ENCODE peak calls at places on chromosomes 16 and 17, in nine cellular contexts. One of them, this sample, is unnamed.

GRCh38 chr16:57994778-57995177 is 5.7 kb downstream of the ZNF319 start:
- DNase-seq in thoracic aorta: no peak
- DNase-seq in fibroblast of lung: no peak
- DNase-seq in SK-N-SH: peak; percentile 64
- DNase-seq in prostate gland: no peak
- DNase-seq in endodermal cell: peak; percentile 84
- DNase-seq in cardiac fibroblast: peak; percentile 39
- DNase-seq in esophagus squamous epithelium: no peak
- DNase-seq in uterus: no peak
- DNase-seq in this sample: peak; percentile 33

GRCh38 chr17:9402590-9403199 is 172.9 kb downstream of the STX8 start:
- DNase-seq in thoracic aorta: no peak
- DNase-seq in fibroblast of lung: no peak
- DNase-seq in SK-N-SH: peak; percentile 37
- DNase-seq in prostate gland: no peak
- DNase-seq in endodermal cell: peak; percentile 90
- DNase-seq in cardiac fibroblast: peak; percentile 44
- DNase-seq in esophagus squamous epithelium: no peak
- DNase-seq in uterus: no peak
- DNase-seq in this sample: no peak

GRCh38 chr17:19656336-19656735 is 7.8 kb downstream of the ALDH3A2 start:
- DNase-seq in thoracic aorta: no peak
- DNase-seq in fibroblast of lung: no peak
- DNase-seq in SK-N-SH: no peak
- DNase-seq in prostate gland: no peak
- DNase-seq in endodermal cell: no peak
- DNase-seq in cardiac fibroblast: no peak
- DNase-seq in esophagus squamous epithelium: no peak
- DNase-seq in uterus: no peak
- DNase-seq in this sample: no peak

GRCh38 chr17:43881758-43882505 is 25.4 kb downstream of the MPP2 start:
- DNase-seq in thoracic aorta: no peak
- DNase-seq in fibroblast of lung: no peak
- DNase-seq in SK-N-SH: no peak
- DNase-seq in prostate gland: no peak
- DNase-seq in endodermal cell: peak; percentile 51
- DNase-seq in cardiac fibroblast: no peak
- DNase-seq in esophagus squamous epithelium: no peak
- DNase-seq in uterus: no peak
- DNase-seq in this sample: no peak

GRCh38 chr16:67796099-67796718 is 10.2 kb downstream of the RANBP10 start:
- DNase-seq in thoracic aorta: no peak
- DNase-seq in fibroblast of lung: no peak
- DNase-seq in SK-N-SH: no peak
- DNase-seq in prostate gland: no peak
- DNase-seq in endodermal cell: no peak
- DNase-seq in cardiac fibroblast: no peak
- DNase-seq in esophagus squamous epithelium: no peak
- DNase-seq in uterus: no peak
- DNase-seq in this sample: no peak

GRCh38 chr16:56610017-56610608 is 1.7 kb downstream of the MT2A start:
- DNase-seq in thoracic aorta: no peak
- DNase-seq in fibroblast of lung: peak; percentile 96
- DNase-seq in SK-N-SH: no peak
- DNase-seq in prostate gland: peak; percentile 49
- DNase-seq in endodermal cell: no peak
- DNase-seq in cardiac fibroblast: peak; percentile 93
- DNase-seq in esophagus squamous epithelium: no peak
- DNase-seq in uterus: peak; percentile 40
- DNase-seq in this sample: peak; percentile 94

GRCh38 chr16:79146-80054 is 1.4 kb downstream of the MPG start:
- DNase-seq in thoracic aorta: no peak
- DNase-seq in fibroblast of lung: peak; percentile 16
- DNase-seq in SK-N-SH: no peak
- DNase-seq in prostate gland: no peak
- DNase-seq in endodermal cell: no peak
- DNase-seq in cardiac fibroblast: peak; percentile 37
- DNase-seq in esophagus squamous epithelium: no peak
- DNase-seq in uterus: no peak
- DNase-seq in this sample: no peak

GRCh38 chr17:43634681-43635125 is 27.0 kb downstream of the MEOX1 start:
- DNase-seq in thoracic aorta: no peak
- DNase-seq in fibroblast of lung: peak; percentile 43
- DNase-seq in SK-N-SH: no peak
- DNase-seq in prostate gland: peak; percentile 19
- DNase-seq in endodermal cell: no peak
- DNase-seq in cardiac fibroblast: peak; percentile 54
- DNase-seq in esophagus squamous epithelium: no peak
- DNase-seq in uterus: peak; percentile 52
- DNase-seq in this sample: no peak

GRCh38 chr16:49881890-49882289 is 26.0 kb upstream of the ZNF423 start:
- DNase-seq in thoracic aorta: no peak
- DNase-seq in fibroblast of lung: no peak
- DNase-seq in SK-N-SH: no peak
- DNase-seq in prostate gland: no peak
- DNase-seq in endodermal cell: no peak
- DNase-seq in cardiac fibroblast: no peak
- DNase-seq in esophagus squamous epithelium: no peak
- DNase-seq in uterus: no peak
- DNase-seq in this sample: no peak

GRCh38 chr16:88387941-88388627 is 5.3 kb downstream of the ZNF469 start:
- DNase-seq in thoracic aorta: no peak
- DNase-seq in fibroblast of lung: peak; percentile 66
- DNase-seq in SK-N-SH: no peak
- DNase-seq in prostate gland: peak; percentile 84
- DNase-seq in endodermal cell: no peak
- DNase-seq in cardiac fibroblast: peak; percentile 29
- DNase-seq in esophagus squamous epithelium: no peak
- DNase-seq in uterus: no peak
- DNase-seq in this sample: peak; percentile 44

GRCh38 chr16:4733747-4734062 is 366 bp downstream of the ANKS3 start:
- DNase-seq in thoracic aorta: no peak
- DNase-seq in fibroblast of lung: peak; percentile 6
- DNase-seq in SK-N-SH: peak; percentile 61
- DNase-seq in prostate gland: peak; percentile 12
- DNase-seq in endodermal cell: no peak
- DNase-seq in cardiac fibroblast: no peak
- DNase-seq in esophagus squamous epithelium: no peak
- DNase-seq in uterus: no peak
- DNase-seq in this sample: no peak

GRCh38 chr17:57165754-57166153 is 80.7 kb downstream of the AKAP1 start:
- DNase-seq in thoracic aorta: no peak
- DNase-seq in fibroblast of lung: no peak
- DNase-seq in SK-N-SH: no peak
- DNase-seq in prostate gland: no peak
- DNase-seq in endodermal cell: no peak
- DNase-seq in cardiac fibroblast: no peak
- DNase-seq in esophagus squamous epithelium: no peak
- DNase-seq in uterus: no peak
- DNase-seq in this sample: no peak

GRCh38 chr16:53999841-54000240 is 286.7 kb downstream of the IRX3 start:
- DNase-seq in thoracic aorta: no peak
- DNase-seq in fibroblast of lung: peak; percentile 78
- DNase-seq in SK-N-SH: no peak
- DNase-seq in prostate gland: no peak
- DNase-seq in endodermal cell: no peak
- DNase-seq in cardiac fibroblast: no peak
- DNase-seq in esophagus squamous epithelium: no peak
- DNase-seq in uterus: no peak
- DNase-seq in this sample: peak; percentile 69

GRCh38 chr16:21162661-21163151 is 4.2 kb downstream of the LDAF1 start:
- DNase-seq in thoracic aorta: no peak
- DNase-seq in fibroblast of lung: no peak
- DNase-seq in SK-N-SH: no peak
- DNase-seq in prostate gland: peak; percentile 24
- DNase-seq in endodermal cell: no peak
- DNase-seq in cardiac fibroblast: peak; percentile 78
- DNase-seq in esophagus squamous epithelium: no peak
- DNase-seq in uterus: peak; percentile 36
- DNase-seq in this sample: no peak

GRCh38 chr17:325270-325976 is 27.2 kb downstream of the RPH3AL start:
- DNase-seq in thoracic aorta: no peak
- DNase-seq in fibroblast of lung: no peak
- DNase-seq in SK-N-SH: no peak
- DNase-seq in prostate gland: no peak
- DNase-seq in endodermal cell: peak; percentile 40
- DNase-seq in cardiac fibroblast: no peak
- DNase-seq in esophagus squamous epithelium: no peak
- DNase-seq in uterus: no peak
- DNase-seq in this sample: no peak

GRCh38 chr16:79601092-79601977 is 798 bp upstream of the MAF start:
- DNase-seq in thoracic aorta: no peak
- DNase-seq in fibroblast of lung: peak; percentile 34
- DNase-seq in SK-N-SH: peak; percentile 48
- DNase-seq in prostate gland: peak; percentile 48
- DNase-seq in endodermal cell: peak; percentile 80
- DNase-seq in cardiac fibroblast: peak; percentile 32
- DNase-seq in esophagus squamous epithelium: no peak
- DNase-seq in uterus: peak; percentile 66
- DNase-seq in this sample: peak; percentile 29

DNA sequence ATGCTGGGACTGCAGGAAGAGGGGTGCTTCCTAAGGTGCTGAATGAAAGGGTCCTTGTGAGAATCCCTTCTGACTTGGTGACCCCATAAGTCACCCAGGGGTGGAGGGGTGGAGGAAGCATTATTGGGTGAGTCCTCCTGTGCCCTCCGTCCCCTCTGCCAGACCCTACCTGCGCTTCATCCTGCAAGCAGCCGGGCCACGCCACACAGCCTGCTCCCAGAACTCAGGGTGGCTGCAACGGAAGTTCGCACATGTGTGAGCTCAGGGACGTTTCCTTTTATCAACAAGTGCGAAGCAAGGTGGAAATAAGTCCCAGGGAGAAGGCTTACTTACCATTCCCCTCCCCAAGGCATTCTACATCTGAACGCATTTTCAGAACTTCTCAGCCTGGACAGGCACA is 40.9 kb downstream of the COX4I1 start:
- DNase-seq in thoracic aorta: no peak
- DNase-seq in fibroblast of lung: no peak
- DNase-seq in SK-N-SH: no peak
- DNase-seq in prostate gland: no peak
- DNase-seq in endodermal cell: no peak
- DNase-seq in cardiac fibroblast: no peak
- DNase-seq in esophagus squamous epithelium: no peak
- DNase-seq in uterus: no peak
- DNase-seq in this sample: no peak
- TF ChIP-seq CTCF in thoracic aorta: no peak
- TF ChIP-seq CTCF in fibroblast of lung: no peak
- TF ChIP-seq CTCF in SK-N-SH: no peak
- TF ChIP-seq CTCF in prostate gland: no peak
- TF ChIP-seq CTCF in endodermal cell: no peak
- TF ChIP-seq CTCF in cardiac fibroblast: no peak
- TF ChIP-seq CTCF in esophagus squamous epithelium: no peak
- TF ChIP-seq CTCF in uterus: no peak
- TF ChIP-seq CTCF in this sample: no peak

GRCh38 chr17:50835563-50836231 is at the start of gene WFIKKN2:
- DNase-seq in thoracic aorta: no peak
- DNase-seq in fibroblast of lung: no peak
- DNase-seq in SK-N-SH: no peak
- DNase-seq in prostate gland: no peak
- DNase-seq in endodermal cell: no peak
- DNase-seq in cardiac fibroblast: no peak
- DNase-seq in esophagus squamous epithelium: no peak
- DNase-seq in uterus: no peak
- DNase-seq in this sample: no peak
- H3K4me3 ChIP-seq in thoracic aorta: peak within 1 kb of the TSS; percentile 71
- H3K4me3 ChIP-seq in fibroblast of lung: peak within 1 kb of the TSS; percentile 12
- H3K4me3 ChIP-seq in SK-N-SH: no peak within 1 kb of the TSS
- H3K4me3 ChIP-seq in prostate gland: peak within 1 kb of the TSS; percentile 12
- H3K4me3 ChIP-seq in endodermal cell: no peak within 1 kb of the TSS
- H3K4me3 ChIP-seq in cardiac fibroblast: no peak within 1 kb of the TSS
- H3K4me3 ChIP-seq in esophagus squamous epithelium: peak within 1 kb of the TSS; percentile 9
- H3K4me3 ChIP-seq in uterus: peak within 1 kb of the TSS; percentile 22
- H3K4me3 ChIP-seq in this sample: peak within 1 kb of the TSS; percentile 5

DNA sequence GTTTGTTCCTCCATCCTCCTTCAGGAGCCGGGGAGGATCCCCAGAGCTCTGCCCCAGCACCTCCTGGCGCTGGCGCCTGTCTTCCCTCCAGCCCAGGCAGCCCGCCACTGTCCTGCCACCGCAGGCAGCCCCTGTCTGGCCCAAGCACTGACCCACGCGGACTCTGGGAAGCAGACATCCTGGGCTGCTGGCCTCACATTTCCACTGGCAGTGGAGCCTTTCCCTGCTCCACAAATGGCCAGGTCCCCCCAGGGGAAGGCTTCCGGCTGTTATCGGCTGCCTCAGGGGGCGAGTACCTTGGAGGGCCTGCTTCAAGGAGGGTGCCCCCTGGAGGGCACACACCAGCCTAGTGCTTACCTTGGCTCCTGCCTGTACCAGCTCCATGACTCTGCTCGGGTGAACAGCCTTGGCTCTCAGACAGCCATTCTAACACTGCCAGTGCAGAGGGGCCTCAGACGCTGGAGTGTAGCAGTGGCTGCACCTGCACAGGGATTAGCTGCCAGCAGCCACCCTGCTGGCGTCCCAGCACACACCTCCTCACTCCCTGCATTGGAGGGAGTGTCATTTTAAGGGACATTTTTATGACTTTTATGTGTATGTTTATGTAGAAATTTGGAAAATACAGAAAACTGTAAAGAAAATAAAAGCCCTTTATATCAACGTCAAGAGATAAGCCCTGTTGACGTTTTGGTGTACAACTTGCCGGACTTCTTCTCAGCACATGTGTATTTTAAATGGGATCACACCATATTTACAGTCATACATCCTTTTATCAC is 21.0 kb downstream of the ACE start:
- DNase-seq in thoracic aorta: no peak
- DNase-seq in fibroblast of lung: peak; percentile 4
- DNase-seq in SK-N-SH: peak; percentile 78
- DNase-seq in prostate gland: no peak
- DNase-seq in endodermal cell: peak; percentile 94
- DNase-seq in cardiac fibroblast: no peak
- DNase-seq in esophagus squamous epithelium: no peak
- DNase-seq in uterus: no peak
- DNase-seq in this sample: no peak
- TF ChIP-seq CTCF in thoracic aorta: no peak
- TF ChIP-seq CTCF in fibroblast of lung: peak; percentile 3
- TF ChIP-seq CTCF in SK-N-SH: peak; percentile 37
- TF ChIP-seq CTCF in prostate gland: no peak
- TF ChIP-seq CTCF in endodermal cell: peak; percentile 82
- TF ChIP-seq CTCF in cardiac fibroblast: no peak
- TF ChIP-seq CTCF in esophagus squamous epithelium: no peak
- TF ChIP-seq CTCF in uterus: no peak
- TF ChIP-seq CTCF in this sample: no peak

DNA sequence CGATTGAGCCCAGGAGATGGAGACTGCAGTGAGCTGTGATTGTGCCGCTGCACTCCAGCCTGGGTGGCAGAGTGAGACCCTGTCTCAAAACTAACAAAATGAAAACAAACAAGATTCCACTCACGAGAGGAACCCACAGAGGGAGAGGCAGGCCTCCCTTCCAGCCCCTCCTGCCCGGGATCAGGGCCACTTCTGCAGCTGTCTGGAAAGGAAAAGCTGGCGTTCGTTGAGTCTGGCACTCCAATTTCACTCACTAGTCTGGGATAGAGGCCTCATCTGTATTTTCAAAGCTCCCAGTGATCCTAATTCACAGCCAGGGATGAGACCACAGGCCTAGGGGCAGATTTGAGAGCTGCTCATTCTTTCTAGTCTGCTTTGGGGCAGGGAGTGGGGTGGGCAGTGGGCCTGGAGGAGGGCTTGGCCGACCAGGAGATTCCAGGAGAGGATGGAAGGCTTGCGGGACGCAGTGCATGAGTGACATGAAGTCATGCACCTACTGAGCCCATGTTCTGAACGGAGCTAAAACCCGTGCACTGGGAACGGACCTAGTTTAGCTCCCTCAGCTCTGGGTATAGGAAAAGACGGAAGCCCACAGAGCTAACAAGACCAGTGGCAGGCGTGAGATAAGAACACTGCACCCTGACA is 54.0 kb downstream of the COTL1 start:
- DNase-seq in thoracic aorta: no peak
- DNase-seq in fibroblast of lung: no peak
- DNase-seq in SK-N-SH: no peak
- DNase-seq in prostate gland: no peak
- DNase-seq in endodermal cell: no peak
- DNase-seq in cardiac fibroblast: no peak
- DNase-seq in esophagus squamous epithelium: no peak
- DNase-seq in uterus: no peak
- DNase-seq in this sample: no peak
- H3K4me3 ChIP-seq in thoracic aorta: no peak overlapping the region
- H3K4me3 ChIP-seq in fibroblast of lung: no peak overlapping the region
- H3K4me3 ChIP-seq in SK-N-SH: no peak overlapping the region
- H3K4me3 ChIP-seq in prostate gland: no peak overlapping the region
- H3K4me3 ChIP-seq in endodermal cell: no peak overlapping the region
- H3K4me3 ChIP-seq in cardiac fibroblast: no peak overlapping the region
- H3K4me3 ChIP-seq in esophagus squamous epithelium: no peak overlapping the region
- H3K4me3 ChIP-seq in uterus: no peak overlapping the region
- H3K4me3 ChIP-seq in this sample: no peak overlapping the region

This sample was measured in astrocyte of the spinal cord.